ENCODE peak calls at places on chromosome 7, in nine cellular contexts. One of them, this sample, is unnamed.

GRCh38 chr7:129948338-129948737 is 4.4 kb downstream of the UBE2H start:
- DNase-seq in mammary epithelial cell: no peak
- DNase-seq in AG09319: no peak
- DNase-seq in HTR-8/SVneo: no peak
- DNase-seq in effector CD4-positive, alpha-beta T cell: no peak
- DNase-seq in nephron progenitor cell: no peak
- DNase-seq in retina: no peak
- DNase-seq in right cardiac atrium: no peak
- DNase-seq in Calu3: no peak
- DNase-seq in this sample: no peak

GRCh38 chr7:130360518-130360917 is 15.9 kb downstream of the CPA5 start:
- DNase-seq in mammary epithelial cell: no peak
- DNase-seq in AG09319: no peak
- DNase-seq in HTR-8/SVneo: no peak
- DNase-seq in effector CD4-positive, alpha-beta T cell: no peak
- DNase-seq in nephron progenitor cell: no peak
- DNase-seq in retina: no peak
- DNase-seq in right cardiac atrium: no peak
- DNase-seq in Calu3: no peak
- DNase-seq in this sample: no peak

GRCh38 chr7:489876-490275 is 29.8 kb downstream of the PDGFA start:
- DNase-seq in mammary epithelial cell: no peak
- DNase-seq in AG09319: no peak
- DNase-seq in HTR-8/SVneo: no peak
- DNase-seq in effector CD4-positive, alpha-beta T cell: no peak
- DNase-seq in nephron progenitor cell: no peak
- DNase-seq in retina: no peak
- DNase-seq in right cardiac atrium: no peak
- DNase-seq in Calu3: no peak
- DNase-seq in this sample: no peak

GRCh38 chr7:36279251-36279925 is 110.3 kb upstream of the ANLN start:
- DNase-seq in mammary epithelial cell: no peak
- DNase-seq in AG09319: no peak
- DNase-seq in HTR-8/SVneo: no peak
- DNase-seq in effector CD4-positive, alpha-beta T cell: no peak
- DNase-seq in nephron progenitor cell: no peak
- DNase-seq in retina: no peak
- DNase-seq in right cardiac atrium: no peak
- DNase-seq in Calu3: no peak
- DNase-seq in this sample: no peak

GRCh38 chr7:3805151-3805550 is 504.1 kb downstream of the SDK1 start:
- DNase-seq in mammary epithelial cell: peak; percentile 16
- DNase-seq in AG09319: no peak
- DNase-seq in HTR-8/SVneo: peak; percentile 65
- DNase-seq in effector CD4-positive, alpha-beta T cell: no peak
- DNase-seq in nephron progenitor cell: no peak
- DNase-seq in retina: no peak
- DNase-seq in right cardiac atrium: no peak
- DNase-seq in Calu3: no peak
- DNase-seq in this sample: no peak

GRCh38 chr7:111274882-111275281 is 184.0 kb downstream of the LRRN3 start:
- DNase-seq in mammary epithelial cell: no peak
- DNase-seq in AG09319: no peak
- DNase-seq in HTR-8/SVneo: no peak
- DNase-seq in effector CD4-positive, alpha-beta T cell: no peak
- DNase-seq in nephron progenitor cell: no peak
- DNase-seq in retina: peak; percentile 28
- DNase-seq in right cardiac atrium: no peak
- DNase-seq in Calu3: no peak
- DNase-seq in this sample: no peak

GRCh38 chr7:18087687-18088078 is 60.0 kb upstream of the PRPS1L1 start:
- DNase-seq in mammary epithelial cell: no peak
- DNase-seq in AG09319: no peak
- DNase-seq in HTR-8/SVneo: no peak
- DNase-seq in effector CD4-positive, alpha-beta T cell: no peak
- DNase-seq in nephron progenitor cell: peak; percentile 29
- DNase-seq in retina: peak; percentile 64
- DNase-seq in right cardiac atrium: peak; percentile 19
- DNase-seq in Calu3: peak; percentile 34
- DNase-seq in this sample: peak; percentile 11

GRCh38 chr7:44735403-44736165 is 13.1 kb upstream of the ZMIZ2 start:
- DNase-seq in mammary epithelial cell: peak; percentile 97
- DNase-seq in AG09319: peak; percentile 75
- DNase-seq in HTR-8/SVneo: peak; percentile 73
- DNase-seq in effector CD4-positive, alpha-beta T cell: no peak
- DNase-seq in nephron progenitor cell: no peak
- DNase-seq in retina: no peak
- DNase-seq in right cardiac atrium: no peak
- DNase-seq in Calu3: peak; percentile 70
- DNase-seq in this sample: no peak

GRCh38 chr7:100864263-100864845 is 2.8 kb upstream of the TRIP6 start:
- DNase-seq in mammary epithelial cell: no peak
- DNase-seq in AG09319: no peak
- DNase-seq in HTR-8/SVneo: no peak
- DNase-seq in effector CD4-positive, alpha-beta T cell: no peak
- DNase-seq in nephron progenitor cell: no peak
- DNase-seq in retina: no peak
- DNase-seq in right cardiac atrium: no peak
- DNase-seq in Calu3: no peak
- DNase-seq in this sample: no peak

GRCh38 chr7:18590744-18591340 is 95.3 kb downstream of the HDAC9 start:
- DNase-seq in mammary epithelial cell: peak; percentile 26
- DNase-seq in AG09319: peak; percentile 52
- DNase-seq in HTR-8/SVneo: peak; percentile 36
- DNase-seq in effector CD4-positive, alpha-beta T cell: no peak
- DNase-seq in nephron progenitor cell: no peak
- DNase-seq in retina: no peak
- DNase-seq in right cardiac atrium: no peak
- DNase-seq in Calu3: no peak
- DNase-seq in this sample: no peak

GRCh38 chr7:143085109-143085508 is 33.0 kb downstream of the OR6V1 start:
- DNase-seq in mammary epithelial cell: no peak
- DNase-seq in AG09319: no peak
- DNase-seq in HTR-8/SVneo: no peak
- DNase-seq in effector CD4-positive, alpha-beta T cell: no peak
- DNase-seq in nephron progenitor cell: no peak
- DNase-seq in retina: no peak
- DNase-seq in right cardiac atrium: no peak
- DNase-seq in Calu3: no peak
- DNase-seq in this sample: no peak

GRCh38 chr7:117837841-117838240 is 35.4 kb downstream of the CTTNBP2 start:
- DNase-seq in mammary epithelial cell: no peak
- DNase-seq in AG09319: no peak
- DNase-seq in HTR-8/SVneo: no peak
- DNase-seq in effector CD4-positive, alpha-beta T cell: no peak
- DNase-seq in nephron progenitor cell: no peak
- DNase-seq in retina: no peak
- DNase-seq in right cardiac atrium: no peak
- DNase-seq in Calu3: peak; percentile 17
- DNase-seq in this sample: no peak

GRCh38 chr7:159158888-159159405 is 14.3 kb upstream of the VIPR2 start:
- DNase-seq in mammary epithelial cell: no peak
- DNase-seq in AG09319: no peak
- DNase-seq in HTR-8/SVneo: no peak
- DNase-seq in effector CD4-positive, alpha-beta T cell: no peak
- DNase-seq in nephron progenitor cell: no peak
- DNase-seq in retina: no peak
- DNase-seq in right cardiac atrium: no peak
- DNase-seq in Calu3: no peak
- DNase-seq in this sample: no peak